ENCODE peak calls at places on chromosomes 5 and 9, in ten cellular contexts. One of them, this sample, is unnamed.

GRCh38 chr9:93268551-93269314 is 84.8 kb downstream of the WNK2 start:
- DNase-seq in IMR-90: no peak
- DNase-seq in LNCaP clone FGC: peak
- DNase-seq in mucosa of descending colon: peak
- DNase-seq in BE2C: no peak
- DNase-seq in retinal pigment epithelial cell: no peak
- DNase-seq in astrocyte of the spinal cord: no peak
- DNase-seq in heart left ventricle: no peak
- DNase-seq in GM12864: no peak
- DNase-seq in tibial nerve: no peak
- DNase-seq in this sample: no peak

GRCh38 chr5:1294839-1295649 is at the start of gene TERT:
- DNase-seq in IMR-90: no peak
- DNase-seq in LNCaP clone FGC: no peak
- DNase-seq in mucosa of descending colon: peak
- DNase-seq in BE2C: peak
- DNase-seq in retinal pigment epithelial cell: no peak
- DNase-seq in astrocyte of the spinal cord: no peak
- DNase-seq in heart left ventricle: peak
- DNase-seq in GM12864: no peak
- DNase-seq in tibial nerve: no peak
- DNase-seq in this sample: no peak

GRCh38 chr9:129981180-129981907 is 61.6 kb downstream of the FNBP1 start:
- DNase-seq in IMR-90: no peak
- DNase-seq in LNCaP clone FGC: no peak
- DNase-seq in mucosa of descending colon: no peak
- DNase-seq in BE2C: no peak
- DNase-seq in retinal pigment epithelial cell: no peak
- DNase-seq in astrocyte of the spinal cord: no peak
- DNase-seq in heart left ventricle: no peak
- DNase-seq in GM12864: no peak
- DNase-seq in tibial nerve: no peak
- DNase-seq in this sample: peak

GRCh38 chr5:89199306-89199705 is 316.3 kb upstream of the MEF2C start:
- DNase-seq in IMR-90: no peak
- DNase-seq in LNCaP clone FGC: no peak
- DNase-seq in mucosa of descending colon: no peak
- DNase-seq in BE2C: no peak
- DNase-seq in retinal pigment epithelial cell: no peak
- DNase-seq in astrocyte of the spinal cord: no peak
- DNase-seq in heart left ventricle: no peak
- DNase-seq in GM12864: no peak
- DNase-seq in tibial nerve: no peak
- DNase-seq in this sample: no peak

GRCh38 chr5:156295434-156295833 is 31.5 kb upstream of the SGCD start:
- DNase-seq in IMR-90: no peak
- DNase-seq in LNCaP clone FGC: no peak
- DNase-seq in mucosa of descending colon: no peak
- DNase-seq in BE2C: no peak
- DNase-seq in retinal pigment epithelial cell: no peak
- DNase-seq in astrocyte of the spinal cord: no peak
- DNase-seq in heart left ventricle: no peak
- DNase-seq in GM12864: no peak
- DNase-seq in tibial nerve: peak
- DNase-seq in this sample: no peak

GRCh38 chr5:128669803-128670202 is 131.8 kb upstream of the FBN2 start:
- DNase-seq in IMR-90: no peak
- DNase-seq in LNCaP clone FGC: no peak
- DNase-seq in mucosa of descending colon: no peak
- DNase-seq in BE2C: no peak
- DNase-seq in retinal pigment epithelial cell: no peak
- DNase-seq in astrocyte of the spinal cord: no peak
- DNase-seq in heart left ventricle: no peak
- DNase-seq in GM12864: no peak
- DNase-seq in tibial nerve: no peak
- DNase-seq in this sample: no peak

GRCh38 chr9:90979138-90979551 is 177.5 kb downstream of the SYK start:
- DNase-seq in IMR-90: no peak
- DNase-seq in LNCaP clone FGC: no peak
- DNase-seq in mucosa of descending colon: no peak
- DNase-seq in BE2C: no peak
- DNase-seq in retinal pigment epithelial cell: no peak
- DNase-seq in astrocyte of the spinal cord: no peak
- DNase-seq in heart left ventricle: no peak
- DNase-seq in GM12864: no peak
- DNase-seq in tibial nerve: no peak
- DNase-seq in this sample: no peak

GRCh38 chr9:69083321-69083720 is 47.8 kb downstream of the FXN start:
- DNase-seq in IMR-90: no peak
- DNase-seq in LNCaP clone FGC: no peak
- DNase-seq in mucosa of descending colon: no peak
- DNase-seq in BE2C: no peak
- DNase-seq in retinal pigment epithelial cell: no peak
- DNase-seq in astrocyte of the spinal cord: no peak
- DNase-seq in heart left ventricle: no peak
- DNase-seq in GM12864: no peak
- DNase-seq in tibial nerve: no peak
- DNase-seq in this sample: no peak

DNA sequence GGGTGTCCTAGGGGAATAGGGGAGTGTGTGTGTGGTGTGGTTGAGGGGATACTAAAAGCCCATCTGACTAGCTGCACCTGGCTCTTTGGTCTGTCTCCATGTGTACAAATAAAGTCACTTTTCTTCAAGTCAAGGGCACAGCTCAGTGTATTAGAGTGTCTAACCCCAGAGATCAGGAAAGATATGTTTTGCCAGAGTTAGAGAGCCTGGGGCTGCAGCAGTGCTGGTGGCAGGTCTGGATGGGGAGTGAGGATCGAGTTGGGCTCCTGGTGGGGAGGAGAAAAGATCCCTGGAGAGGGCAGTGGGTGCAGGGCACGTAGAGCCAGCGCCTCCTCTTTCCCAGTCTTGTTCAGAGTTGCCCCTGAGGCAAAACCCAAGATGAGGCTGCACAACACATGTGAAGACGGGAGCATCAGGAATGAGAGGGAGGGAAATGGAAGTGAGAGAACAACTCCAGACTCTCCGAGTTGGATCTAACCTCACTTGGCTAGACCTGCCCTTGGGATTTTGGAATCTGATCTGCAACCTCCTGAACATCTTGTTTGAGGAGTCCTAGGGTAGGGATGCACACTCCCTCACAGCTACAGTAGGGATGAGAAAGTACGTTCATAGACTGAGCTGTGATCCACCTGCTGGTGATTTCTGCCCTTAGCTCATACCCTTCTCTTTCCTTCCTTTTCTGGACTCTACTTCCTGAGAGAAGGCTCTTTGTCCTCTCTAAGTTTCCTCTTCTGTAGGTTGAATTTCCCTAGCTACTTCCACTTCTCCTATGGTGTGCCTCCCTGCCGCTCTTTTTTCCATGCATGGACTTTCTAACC is 309.9 kb downstream of the ZSWIM6 start:
- DNase-seq in IMR-90: no peak
- DNase-seq in LNCaP clone FGC: no peak
- DNase-seq in mucosa of descending colon: peak
- DNase-seq in BE2C: peak
- DNase-seq in retinal pigment epithelial cell: no peak
- DNase-seq in astrocyte of the spinal cord: no peak
- DNase-seq in heart left ventricle: no peak
- DNase-seq in GM12864: no peak
- DNase-seq in tibial nerve: no peak
- DNase-seq in this sample: no peak
- TF ChIP-seq CTCF in IMR-90: peak
- TF ChIP-seq CTCF in LNCaP clone FGC: peak
- TF ChIP-seq CTCF in mucosa of descending colon: no peak
- TF ChIP-seq CTCF in BE2C: peak
- TF ChIP-seq CTCF in retinal pigment epithelial cell: peak
- TF ChIP-seq CTCF in astrocyte of the spinal cord: peak
- TF ChIP-seq CTCF in heart left ventricle: no peak
- TF ChIP-seq CTCF in GM12864: peak
- TF ChIP-seq CTCF in tibial nerve: no peak
- TF ChIP-seq CTCF in this sample: peak

GRCh38 chr5:154475613-154476342 is 2.2 kb downstream of the HAND1 start:
- DNase-seq in IMR-90: no peak
- DNase-seq in LNCaP clone FGC: no peak
- DNase-seq in mucosa of descending colon: no peak
- DNase-seq in BE2C: no peak
- DNase-seq in retinal pigment epithelial cell: no peak
- DNase-seq in astrocyte of the spinal cord: no peak
- DNase-seq in heart left ventricle: no peak
- DNase-seq in GM12864: no peak
- DNase-seq in tibial nerve: no peak
- DNase-seq in this sample: no peak

GRCh38 chr5:154477382-154478223 is 424 bp downstream of the HAND1 start:
- DNase-seq in IMR-90: peak
- DNase-seq in LNCaP clone FGC: no peak
- DNase-seq in mucosa of descending colon: no peak
- DNase-seq in BE2C: peak
- DNase-seq in retinal pigment epithelial cell: no peak
- DNase-seq in astrocyte of the spinal cord: peak
- DNase-seq in heart left ventricle: no peak
- DNase-seq in GM12864: no peak
- DNase-seq in tibial nerve: no peak
- DNase-seq in this sample: no peak

GRCh38 chr5:154478224-154478565 is at the start of gene HAND1:
- DNase-seq in IMR-90: no peak
- DNase-seq in LNCaP clone FGC: no peak
- DNase-seq in mucosa of descending colon: peak
- DNase-seq in BE2C: peak
- DNase-seq in retinal pigment epithelial cell: no peak
- DNase-seq in astrocyte of the spinal cord: no peak
- DNase-seq in heart left ventricle: peak
- DNase-seq in GM12864: no peak
- DNase-seq in tibial nerve: no peak
- DNase-seq in this sample: no peak

GRCh38 chr5:154474957-154475334 is 3.1 kb downstream of the HAND1 start:
- DNase-seq in IMR-90: no peak
- DNase-seq in LNCaP clone FGC: no peak
- DNase-seq in mucosa of descending colon: no peak
- DNase-seq in BE2C: no peak
- DNase-seq in retinal pigment epithelial cell: no peak
- DNase-seq in astrocyte of the spinal cord: no peak
- DNase-seq in heart left ventricle: no peak
- DNase-seq in GM12864: no peak
- DNase-seq in tibial nerve: no peak
- DNase-seq in this sample: no peak

GRCh38 chr5:154476343-154477213 is 1.4 kb downstream of the HAND1 start:
- DNase-seq in IMR-90: no peak
- DNase-seq in LNCaP clone FGC: no peak
- DNase-seq in mucosa of descending colon: no peak
- DNase-seq in BE2C: no peak
- DNase-seq in retinal pigment epithelial cell: no peak
- DNase-seq in astrocyte of the spinal cord: no peak
- DNase-seq in heart left ventricle: no peak
- DNase-seq in GM12864: no peak
- DNase-seq in tibial nerve: no peak
- DNase-seq in this sample: no peak
- H3K4me3 ChIP-seq in IMR-90: no peak
- H3K4me3 ChIP-seq in LNCaP clone FGC: no peak
- H3K4me3 ChIP-seq in mucosa of descending colon: no peak
- H3K4me3 ChIP-seq in BE2C: peak
- H3K4me3 ChIP-seq in retinal pigment epithelial cell: no peak
- H3K4me3 ChIP-seq in astrocyte of the spinal cord: no peak
- H3K4me3 ChIP-seq in heart left ventricle: peak
- H3K4me3 ChIP-seq in GM12864: no peak
- H3K4me3 ChIP-seq in tibial nerve: no peak
- H3K4me3 ChIP-seq in this sample: no peak

DNA sequence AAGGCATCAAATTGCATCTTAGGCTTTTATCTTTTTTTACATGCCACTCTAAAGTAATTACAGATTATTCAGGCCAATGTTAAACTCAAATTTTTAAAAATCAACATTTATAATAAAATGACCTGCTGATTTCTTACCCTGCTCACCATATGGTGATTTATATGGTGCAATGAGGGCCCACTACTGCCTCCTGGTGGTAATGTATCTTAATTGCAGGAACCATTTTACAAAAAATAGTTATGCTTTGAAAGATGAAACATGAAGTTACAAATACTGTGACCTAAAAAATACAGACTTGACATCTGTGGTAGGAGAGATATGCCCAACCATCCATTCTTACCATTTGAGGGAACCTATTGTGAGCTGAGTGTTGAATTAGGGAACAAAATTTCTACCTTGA is 292.6 kb upstream of the TAS2R1 start:
- DNase-seq in IMR-90: no peak
- DNase-seq in LNCaP clone FGC: no peak
- DNase-seq in mucosa of descending colon: no peak
- DNase-seq in BE2C: no peak
- DNase-seq in retinal pigment epithelial cell: no peak
- DNase-seq in astrocyte of the spinal cord: no peak
- DNase-seq in heart left ventricle: no peak
- DNase-seq in GM12864: no peak
- DNase-seq in tibial nerve: no peak
- DNase-seq in this sample: no peak
- TF ChIP-seq CTCF in IMR-90: no peak
- TF ChIP-seq CTCF in LNCaP clone FGC: peak
- TF ChIP-seq CTCF in mucosa of descending colon: no peak
- TF ChIP-seq CTCF in BE2C: peak
- TF ChIP-seq CTCF in retinal pigment epithelial cell: peak
- TF ChIP-seq CTCF in astrocyte of the spinal cord: no peak
- TF ChIP-seq CTCF in heart left ventricle: no peak
- TF ChIP-seq CTCF in GM12864: peak
- TF ChIP-seq CTCF in tibial nerve: no peak
- TF ChIP-seq CTCF in this sample: peak

GRCh38 chr9:136658849-136659535 is 3.7 kb upstream of the EGFL7 start:
- DNase-seq in IMR-90: no peak
- DNase-seq in LNCaP clone FGC: no peak
- DNase-seq in mucosa of descending colon: no peak
- DNase-seq in BE2C: no peak
- DNase-seq in retinal pigment epithelial cell: no peak
- DNase-seq in astrocyte of the spinal cord: no peak
- DNase-seq in heart left ventricle: no peak
- DNase-seq in GM12864: no peak
- DNase-seq in tibial nerve: no peak
- DNase-seq in this sample: no peak

GRCh38 chr9:136656795-136657611 is 5.7 kb upstream of the EGFL7 start:
- DNase-seq in IMR-90: no peak
- DNase-seq in LNCaP clone FGC: no peak
- DNase-seq in mucosa of descending colon: no peak
- DNase-seq in BE2C: peak
- DNase-seq in retinal pigment epithelial cell: no peak
- DNase-seq in astrocyte of the spinal cord: no peak
- DNase-seq in heart left ventricle: peak
- DNase-seq in GM12864: no peak
- DNase-seq in tibial nerve: no peak
- DNase-seq in this sample: no peak

GRCh38 chr9:136659861-136660784 is 2.6 kb upstream of the EGFL7 start:
- DNase-seq in IMR-90: no peak
- DNase-seq in LNCaP clone FGC: no peak
- DNase-seq in mucosa of descending colon: no peak
- DNase-seq in BE2C: no peak
- DNase-seq in retinal pigment epithelial cell: no peak
- DNase-seq in astrocyte of the spinal cord: no peak
- DNase-seq in heart left ventricle: peak
- DNase-seq in GM12864: no peak
- DNase-seq in tibial nerve: no peak
- DNase-seq in this sample: no peak

GRCh38 chr9:136656339-136656738 is 6.4 kb upstream of the EGFL7 start:
- DNase-seq in IMR-90: no peak
- DNase-seq in LNCaP clone FGC: no peak
- DNase-seq in mucosa of descending colon: no peak
- DNase-seq in BE2C: peak
- DNase-seq in retinal pigment epithelial cell: no peak
- DNase-seq in astrocyte of the spinal cord: no peak
- DNase-seq in heart left ventricle: no peak
- DNase-seq in GM12864: no peak
- DNase-seq in tibial nerve: no peak
- DNase-seq in this sample: no peak

GRCh38 chr9:136657975-136658848 is 4.5 kb upstream of the EGFL7 start:
- DNase-seq in IMR-90: no peak
- DNase-seq in LNCaP clone FGC: no peak
- DNase-seq in mucosa of descending colon: no peak
- DNase-seq in BE2C: no peak
- DNase-seq in retinal pigment epithelial cell: no peak
- DNase-seq in astrocyte of the spinal cord: no peak
- DNase-seq in heart left ventricle: peak
- DNase-seq in GM12864: no peak
- DNase-seq in tibial nerve: no peak
- DNase-seq in this sample: no peak
- H3K4me3 ChIP-seq in IMR-90: no peak
- H3K4me3 ChIP-seq in LNCaP clone FGC: no peak
- H3K4me3 ChIP-seq in mucosa of descending colon: no peak
- H3K4me3 ChIP-seq in BE2C: no peak
- H3K4me3 ChIP-seq in retinal pigment epithelial cell: no peak
- H3K4me3 ChIP-seq in astrocyte of the spinal cord: no peak
- H3K4me3 ChIP-seq in heart left ventricle: peak
- H3K4me3 ChIP-seq in GM12864: no peak
- H3K4me3 ChIP-seq in tibial nerve: no peak
- H3K4me3 ChIP-seq in this sample: no peak